ENCODE peak calls at places on chromosome 11, in ten cellular contexts. A is HT-29; Q is LoVo; T is stimulated activated CD8-positive, alpha-beta memory T cell treated with anti-CD3 and anti-CD28 coated beads, Interleukin-2, amount 100 ng/mL, for 48 hours; B is natural killer cell; K is DMS 273 treated with DMSO at 0.1 percent for 48 hours; E is SW480; Y is glutamatergic neuron; L is dermis microvascular lymphatic vessel endothelial cell; S is AG09309. V is an unnamed sample.

GRCh38 chr11:68436985-68437926 is 23.3 kb upstream of the PPP6R3 start:
- DNase-seq in L (peak; percentile 55), S (peak; percentile 27), T (no peak), B (no peak), A (no peak), Q (no peak), Y (peak; percentile 73), K (no peak), E (peak; percentile 25), V (peak; percentile 77)

GRCh38 chr11:118180300-118180703 is 3.9 kb upstream of the SCN2B start:
- DNase-seq in T (no peak), Y (peak; percentile 65), Q (no peak), L (no peak), S (no peak), E (peak; percentile 41), K (peak; percentile 48), A (peak; percentile 51), B (no peak), V (no peak)

GRCh38 chr11:125092669-125093068 is 18.8 kb downstream of the TMEM218 start:
- DNase-seq in T (no peak), Y (no peak), E (no peak), A (no peak), S (no peak), B (no peak), K (no peak), L (no peak), Q (no peak), V (no peak)

GRCh38 chr11:73269353-73270088 is 2.6 kb upstream of the P2RY6 start:
- DNase-seq in L (no peak), E (no peak), Q (no peak), A (no peak), S (no peak), Y (peak; percentile 13), K (no peak), T (no peak), B (no peak), V (no peak)

GRCh38 chr11:125603207-125603606 is 10.6 kb downstream of the STT3A start:
- DNase-seq in B (no peak), T (no peak), S (no peak), L (no peak), Y (no peak), K (no peak), A (no peak), Q (no peak), E (no peak), V (no peak)

GRCh38 chr11:109960831-109961230 is 132.4 kb upstream of the ZC3H12C start:
- DNase-seq in L (no peak), A (no peak), K (no peak), Q (no peak), S (peak; percentile 84), B (no peak), Y (no peak), T (no peak), E (no peak), V (no peak)

GRCh38 chr11:59212744-59213573 is at the start of gene MPEG1:
- DNase-seq in E (no peak), T (no peak), L (no peak), Q (no peak), Y (no peak), K (no peak), A (no peak), B (no peak), S (no peak), V (no peak)

GRCh38 chr11:96045622-96046456 is 121.9 kb upstream of the MTMR2 start:
- DNase-seq in E (no peak), K (peak; percentile 36), B (no peak), S (peak; percentile 82), Q (no peak), T (no peak), Y (no peak), L (no peak), A (no peak), V (no peak)

GRCh38 chr11:70024036-70024772 is 53.9 kb upstream of the ANO1 start:
- DNase-seq in A (no peak), B (no peak), E (no peak), Q (no peak), Y (no peak), T (no peak), K (no peak), L (no peak), S (no peak), V (no peak)

GRCh38 chr11:117221775-117222517 is 9.9 kb downstream of the PCSK7 start:
- DNase-seq in B (no peak), S (no peak), L (peak; percentile 64), K (peak; percentile 51), E (peak; percentile 30), T (no peak), Q (no peak), Y (no peak), A (peak; percentile 92), V (no peak)

GRCh38 chr11:19268901-19269300 is 28.2 kb upstream of the E2F8 start:
- DNase-seq in Q (no peak), L (no peak), A (no peak), B (no peak), S (no peak), K (no peak), T (no peak), E (no peak), Y (no peak), V (no peak)

GRCh38 chr11:96061730-96062524 is 138.0 kb upstream of the MTMR2 start:
- DNase-seq in Q (no peak), S (no peak), L (no peak), Y (no peak), A (peak; percentile 45), B (no peak), K (no peak), E (no peak), T (no peak), V (no peak)

GRCh38 chr11:8227156-8228152 is 36.2 kb downstream of the LMO1 start:
- DNase-seq in T (no peak), A (no peak), K (no peak), S (no peak), B (no peak), Q (peak; percentile 27), Y (no peak), L (no peak), E (no peak), V (no peak)

GRCh38 chr11:120880791-120881190 is 143.1 kb upstream of the TBCEL start:
- DNase-seq in E (no peak), A (no peak), S (no peak), Q (no peak), T (no peak), L (no peak), B (no peak), K (no peak), Y (no peak), V (no peak)

GRCh38 chr11:122721964-122722266 is 66.4 kb downstream of the UBASH3B start:
- DNase-seq in A (no peak), S (no peak), T (no peak), B (no peak), Q (no peak), Y (no peak), L (no peak), K (no peak), E (peak; percentile 34), V (no peak)

GRCh38 chr11:19935507-19935906 is 222.9 kb downstream of the NAV2 start:
- DNase-seq in L (no peak), B (no peak), A (no peak), T (no peak), K (no peak), Q (peak; percentile 2), Y (no peak), S (peak; percentile 91), E (no peak), V (peak; percentile 68)

GRCh38 chr11:45259607-45260006 is 26.5 kb downstream of the SYT13 start:
- DNase-seq in E (peak; percentile 89), B (no peak), L (no peak), T (no peak), Y (no peak), S (no peak), Q (peak; percentile 80), K (no peak), A (peak; percentile 89), V (no peak)

GRCh38 chr11:19957301-19957985 is 202.8 kb downstream of the DBX1 start:
- DNase-seq in T (no peak), A (no peak), E (no peak), S (no peak), K (no peak), Y (no peak), B (no peak), Q (no peak), L (no peak), V (no peak)

GRCh38 chr11:16806791-16807190 is 68.3 kb downstream of the C11orf58 start:
- DNase-seq in T (no peak), K (no peak), Y (no peak), B (no peak), Q (no peak), A (no peak), L (no peak), S (no peak), E (no peak), V (no peak)

GRCh38 chr11:44609028-44609782 is 43.7 kb downstream of the CD82 start:
- DNase-seq in T (no peak), B (no peak), S (no peak), K (no peak), Q (no peak), Y (no peak), A (no peak), E (no peak), L (no peak), V (no peak)

GRCh38 chr11:107017433-107018227 is 646 bp downstream of the GUCY1A2 start:
- DNase-seq in Y (peak; percentile 90), T (peak; percentile 1), S (no peak), L (no peak), A (no peak), B (no peak), K (no peak), E (peak; percentile 38), Q (no peak), V (no peak)

GRCh38 chr11:37571248-37571647 is 973.2 kb upstream of the RAG2 start:
- DNase-seq in T (no peak), B (no peak), S (no peak), A (no peak), E (no peak), Y (no peak), K (no peak), L (no peak), Q (no peak), V (no peak)

GRCh38 chr11:72141066-72141465 is 5.5 kb downstream of the FOLR3 start:
- DNase-seq in K (no peak), E (peak; percentile 91), Y (no peak), B (no peak), L (no peak), S (peak; percentile 84), A (no peak), Q (peak; percentile 37), T (no peak), V (no peak)

GRCh38 chr11:19844806-19845205 is 132.2 kb downstream of the NAV2 start:
- DNase-seq in K (no peak), A (no peak), Y (no peak), T (no peak), L (peak; percentile 56), S (no peak), Q (no peak), B (no peak), E (peak; percentile 70), V (no peak)

GRCh38 chr11:119800619-119801018 is 71.6 kb upstream of the NECTIN1 start:
- DNase-seq in T (no peak), S (no peak), B (no peak), Q (no peak), A (no peak), K (no peak), E (no peak), Y (peak; percentile 1), L (no peak), V (no peak)

GRCh38 chr11:65426839-65427690 is 4.5 kb downstream of the NEAT1 start:
- DNase-seq in B (no peak), Q (peak; percentile 82), K (peak; percentile 58), S (peak; percentile 68), T (no peak), E (peak; percentile 69), Y (no peak), L (no peak), A (peak; percentile 89), V (no peak)

GRCh38 chr11:33622231-33622630 is 78.4 kb downstream of the C11orf91 start:
- DNase-seq in E (no peak), L (no peak), T (no peak), S (peak; percentile 46), A (no peak), Q (no peak), B (no peak), K (no peak), Y (no peak), V (no peak)

GRCh38 chr11:3186166-3186953 is 21.2 kb upstream of the OSBPL5 start:
- DNase-seq in T (no peak), B (no peak), Y (no peak), A (no peak), E (no peak), K (no peak), S (no peak), Q (no peak), L (no peak), V (no peak)

V was measured in pulmonary artery endothelial cell.